ENCODE peak calls at places on chromosomes 5 and 9, in five cellular contexts. I, N, C, J and Q are unnamed samples.

GRCh38 chr5:40001796-40002195 is 577.0 kb upstream of the DAB2 start:
- DNase-seq in J (no peak), C (no peak), I (no peak), N (no peak), Q (no peak)

GRCh38 chr9:12708562-12709298 is 15.5 kb downstream of the TYRP1 start:
- DNase-seq in I (no peak), N (no peak), C (no peak), J (no peak), Q (no peak)

GRCh38 chr5:133370281-133370890 is 242.0 kb downstream of the FSTL4 start:
- DNase-seq in I (no peak), J (no peak), C (no peak), N (no peak), Q (no peak)

GRCh38 chr5:84119252-84119651 is 265.4 kb downstream of the EDIL3 start:
- DNase-seq in I (no peak), N (no peak), J (no peak), C (no peak), Q (no peak)

GRCh38 chr9:89359018-89359417 is 40.7 kb downstream of the SECISBP2 start:
- DNase-seq in C (no peak), I (no peak), J (peak; percentile 56), N (no peak), Q (no peak)

GRCh38 chr9:445033-445432 is 230.4 kb downstream of the DOCK8 start:
- DNase-seq in C (no peak), I (no peak), J (peak; percentile 73), N (no peak), Q (no peak)

GRCh38 chr5:24606974-24607373 is 37.8 kb downstream of the CDH10 start:
- DNase-seq in J (no peak), N (no peak), I (no peak), C (no peak), Q (no peak)

GRCh38 chr5:23996525-23996924 is 489.1 kb downstream of the PRDM9 start:
- DNase-seq in I (no peak), C (no peak), J (no peak), N (no peak), Q (no peak)

GRCh38 chr9:107710988-107711387 is 221.4 kb upstream of the KLF4 start:
- DNase-seq in C (no peak), I (no peak), J (no peak), N (no peak), Q (no peak)

GRCh38 chr9:36818242-36818938 is 215.7 kb downstream of the PAX5 start:
- DNase-seq in C (no peak), I (no peak), N (no peak), J (no peak), Q (no peak)

GRCh38 chr5:177429248-177430045 is 3.0 kb downstream of the GRK6 start:
- DNase-seq in C (peak; percentile 91), J (peak; percentile 71), I (no peak), N (peak; percentile 57), Q (peak; percentile 47)

GRCh38 chr5:127820910-127821553 is 117.8 kb downstream of the CCDC192 start:
- DNase-seq in I (no peak), N (peak; percentile 47), C (no peak), J (no peak), Q (no peak)

GRCh38 chr9:115263731-115264130 is 145.8 kb upstream of the TNC start:
- DNase-seq in I (no peak), C (no peak), J (no peak), N (no peak), Q (no peak)

GRCh38 chr5:158802941-158803341 is 296.8 kb downstream of the EBF1 start:
- DNase-seq in I (no peak), N (no peak), C (no peak), J (no peak), Q (no peak)

GRCh38 chr5:116479776-116480675 is 94.6 kb downstream of the SEMA6A start:
- DNase-seq in N (no peak), I (no peak), J (no peak), C (no peak), Q (no peak)

GRCh38 chr5:137342764-137343163 is 156.4 kb downstream of the SPOCK1 start:
- DNase-seq in I (no peak), C (no peak), N (no peak), J (no peak), Q (no peak)

GRCh38 chr5:71706906-71707305 is 12.2 kb upstream of the CARTPT start:
- DNase-seq in I (no peak), N (no peak), C (no peak), J (no peak), Q (no peak)

GRCh38 chr5:153476767-153477166 is 13.7 kb upstream of the GRIA1 start:
- DNase-seq in J (no peak), C (no peak), I (peak; percentile 49), N (no peak), Q (no peak)

GRCh38 chr9:78261403-78262001 is 25.6 kb downstream of the CEP78 start:
- DNase-seq in I (peak; percentile 8), C (no peak), N (no peak), J (no peak), Q (no peak)

GRCh38 chr5:28450997-28451396 is 1412.6 kb upstream of the CDH9 start:
- DNase-seq in N (no peak), C (no peak), I (no peak), J (no peak), Q (no peak)

GRCh38 chr5:116859666-116860320 is 285.2 kb upstream of the SEMA6A start:
- DNase-seq in C (no peak), I (no peak), N (no peak), J (no peak), Q (no peak)

GRCh38 chr5:140631831-140632365 is 1.1 kb downstream of the CD14 start:
- DNase-seq in N (peak; percentile 48), J (no peak), C (no peak), I (no peak), Q (no peak)

GRCh38 chr9:133955821-133956411 is 36.2 kb downstream of the VAV2 start:
- DNase-seq in J (peak; percentile 30), I (no peak), C (no peak), N (no peak), Q (no peak)

GRCh38 chr5:57693488-57694305 is 211.1 kb upstream of the ACTBL2 start:
- DNase-seq in J (no peak), I (no peak), C (no peak), N (no peak), Q (no peak)

GRCh38 chr9:73006986-73007385 is 54.1 kb upstream of the ALDH1A1 start:
- DNase-seq in J (no peak), I (no peak), N (no peak), C (no peak), Q (no peak)

GRCh38 chr5:37851305-37851704 is 11.5 kb upstream of the GDNF start:
- DNase-seq in N (no peak), J (no peak), C (no peak), I (no peak), Q (no peak)

GRCh38 chr5:106875591-106876297 is 795.0 kb downstream of the EFNA5 start:
- DNase-seq in I (no peak), J (no peak), N (no peak), C (no peak), Q (no peak)

GRCh38 chr9:70161414-70161732 is 97.4 kb upstream of the SMC5 start:
- DNase-seq in C (no peak), I (no peak), J (no peak), N (no peak), Q (no peak)

GRCh38 chr9:33309903-33310302 is 19.6 kb downstream of the NFX1 start:
- DNase-seq in N (no peak), C (no peak), I (no peak), J (no peak), Q (no peak)

GRCh38 chr9:16794871-16795639 is 75.4 kb downstream of the BNC2 start:
- DNase-seq in I (peak; percentile 20), C (no peak), J (peak; percentile 54), N (no peak), Q (no peak)

GRCh38 chr9:120894404-120895226 is 17.6 kb upstream of the PHF19 start:
- DNase-seq in J (peak; percentile 67), I (no peak), N (no peak), C (no peak), Q (no peak)

DNA sequence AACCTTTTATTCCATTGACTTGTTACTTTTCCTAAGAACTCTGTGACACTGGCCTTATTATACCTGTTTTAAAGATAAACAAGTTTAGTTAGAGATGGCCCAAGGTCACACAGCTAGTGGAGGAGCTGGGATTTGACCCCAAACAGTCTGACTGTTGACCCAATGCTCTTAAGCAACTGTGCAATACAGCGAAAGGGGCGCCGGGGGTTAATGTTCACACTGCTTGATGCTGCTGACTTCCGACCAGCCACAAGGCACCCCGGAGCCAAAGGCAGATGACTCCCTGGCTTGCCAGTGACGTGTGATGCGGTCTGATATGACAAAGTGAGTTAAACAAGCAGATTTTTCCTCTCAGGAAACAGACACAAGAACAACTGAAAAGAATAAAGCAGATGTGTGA is 23.9 kb downstream of the PIK3R1 start:
- DNase-seq in C (peak; percentile 81), I (no peak), J (peak; percentile 79), N (peak; percentile 70), Q (no peak)
- TF ChIP-seq CTCF in C (no peak), I (no peak), J (no peak), N (no peak), Q (no peak)

DNA sequence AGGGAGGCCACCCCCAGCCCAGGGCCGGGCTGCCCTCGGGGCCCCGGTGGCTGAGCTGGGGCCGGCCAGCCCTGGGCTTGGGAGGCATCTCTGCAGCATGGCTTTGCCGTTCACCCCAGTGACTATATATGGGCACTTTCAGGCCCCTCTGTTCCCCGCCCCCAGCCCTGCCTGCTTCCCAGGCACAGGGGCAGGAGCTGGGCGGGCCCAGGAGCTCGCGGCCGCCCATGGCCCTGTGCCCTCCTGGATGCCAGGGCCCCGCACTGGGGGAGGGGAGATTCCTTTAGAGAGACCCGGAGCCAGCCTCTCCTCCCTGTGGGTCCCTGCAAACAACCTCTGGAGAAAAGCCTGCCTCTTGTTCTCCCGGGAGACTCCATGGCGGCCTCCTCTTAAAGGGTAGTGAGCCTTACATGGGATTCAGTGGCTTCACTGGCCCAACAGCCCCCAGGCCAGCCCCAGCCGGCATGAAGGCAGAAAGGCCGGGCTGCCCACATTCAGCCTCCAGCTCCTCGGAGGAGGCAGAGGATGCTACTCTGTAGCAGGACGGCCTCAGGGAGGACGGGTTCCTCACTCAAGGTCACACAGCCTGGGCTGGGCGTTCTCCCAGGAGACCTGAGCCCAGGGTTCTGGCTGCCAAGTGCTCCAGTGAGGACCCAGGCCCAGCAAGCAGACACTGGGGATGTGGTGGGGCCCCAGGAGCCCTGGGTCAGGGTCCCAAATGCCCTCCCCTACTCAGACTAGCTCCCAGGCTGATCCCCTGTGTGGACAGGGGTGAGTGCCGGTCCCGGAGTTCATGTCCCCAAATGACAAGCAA is 4.1 kb downstream of the NACC2 start:
- DNase-seq in J (peak; percentile 86), I (no peak), N (no peak), C (no peak), Q (no peak)
- H3K4me3 ChIP-seq in J (peak overlapping the region; percentile 31), I (no peak overlapping the region), N (no peak overlapping the region), C (no peak overlapping the region), Q (peak overlapping the region; percentile 45)

GRCh38 chr5:167152561-167152960 is 1138.9 kb upstream of the WWC1 start:
- DNase-seq in N (no peak), J (no peak), I (no peak), C (no peak), Q (no peak)
- TF ChIP-seq CTCF in N (no peak), J (no peak), I (no peak), C (no peak), Q (no peak)

GRCh38 chr9:27395484-27395921 is 98.6 kb upstream of the EQTN start:
- DNase-seq in C (no peak), I (no peak), J (no peak), N (no peak), Q (no peak)
- H3K4me3 ChIP-seq in C (no peak overlapping the region), I (no peak overlapping the region), J (no peak overlapping the region), N (no peak overlapping the region), Q (no peak overlapping the region)

GRCh38 chr5:95847261-95847592 is 24.7 kb upstream of the GLRX start:
- DNase-seq in C (no peak), I (no peak), J (no peak), N (no peak), Q (no peak)
- TF ChIP-seq CTCF in C (peak; percentile 33), I (no peak), J (no peak), N (peak; percentile 18), Q (no peak)